ENCODE peak calls at places on chromosomes 12 and 14, in six cellular contexts. One of them, this sample, is unnamed.

GRCh38 chr12:123062682-123063426 is 82.4 kb downstream of the ARL6IP4 start:
- DNase-seq in GM20000: no peak
- DNase-seq in breast epithelium: peak; percentile 56
- DNase-seq in neural crest cell: no peak
- DNase-seq in Caco-2: no peak
- DNase-seq in astrocyte of the spinal cord: peak; percentile 28
- DNase-seq in this sample: peak; percentile 41

GRCh38 chr12:542290-543113 is 82.8 kb downstream of the B4GALNT3 start:
- DNase-seq in GM20000: no peak
- DNase-seq in neural crest cell: peak; percentile 25
- DNase-seq in Caco-2: no peak
- DNase-seq in astrocyte of the spinal cord: no peak
- DNase-seq in breast epithelium: no peak
- DNase-seq in this sample: no peak

GRCh38 chr14:104280085-104280901 is 141.9 kb downstream of the KIF26A start:
- DNase-seq in Caco-2: no peak
- DNase-seq in breast epithelium: no peak
- DNase-seq in neural crest cell: no peak
- DNase-seq in astrocyte of the spinal cord: no peak
- DNase-seq in GM20000: no peak
- DNase-seq in this sample: no peak

GRCh38 chr14:96876747-96877146 is 79.6 kb downstream of the VRK1 start:
- DNase-seq in GM20000: no peak
- DNase-seq in breast epithelium: no peak
- DNase-seq in Caco-2: no peak
- DNase-seq in astrocyte of the spinal cord: no peak
- DNase-seq in neural crest cell: no peak
- DNase-seq in this sample: no peak

GRCh38 chr14:101088714-101089113 is 185.2 kb upstream of the RTL1 start:
- DNase-seq in Caco-2: no peak
- DNase-seq in neural crest cell: no peak
- DNase-seq in breast epithelium: no peak
- DNase-seq in astrocyte of the spinal cord: no peak
- DNase-seq in GM20000: no peak
- DNase-seq in this sample: no peak

GRCh38 chr12:95721320-95721719 is 69.2 kb downstream of the NTN4 start:
- DNase-seq in breast epithelium: no peak
- DNase-seq in GM20000: no peak
- DNase-seq in Caco-2: no peak
- DNase-seq in neural crest cell: no peak
- DNase-seq in astrocyte of the spinal cord: no peak
- DNase-seq in this sample: no peak

GRCh38 chr14:70718383-70719123 is 76.8 kb downstream of the TTC9 start:
- DNase-seq in GM20000: no peak
- DNase-seq in astrocyte of the spinal cord: no peak
- DNase-seq in neural crest cell: no peak
- DNase-seq in breast epithelium: no peak
- DNase-seq in Caco-2: peak; percentile 77
- DNase-seq in this sample: peak; percentile 18

GRCh38 chr14:73755434-73756014 is 41.3 kb upstream of the PNMA1 start:
- DNase-seq in Caco-2: no peak
- DNase-seq in breast epithelium: no peak
- DNase-seq in GM20000: peak; percentile 40
- DNase-seq in neural crest cell: no peak
- DNase-seq in astrocyte of the spinal cord: no peak
- DNase-seq in this sample: peak; percentile 37

GRCh38 chr12:45721954-45722353 is 7.6 kb upstream of the ARID2 start:
- DNase-seq in breast epithelium: no peak
- DNase-seq in astrocyte of the spinal cord: no peak
- DNase-seq in GM20000: no peak
- DNase-seq in Caco-2: no peak
- DNase-seq in neural crest cell: no peak
- DNase-seq in this sample: no peak

GRCh38 chr12:57152408-57153038 is 5.1 kb upstream of the LRP1-AS start:
- DNase-seq in astrocyte of the spinal cord: peak; percentile 58
- DNase-seq in neural crest cell: no peak
- DNase-seq in breast epithelium: peak; percentile 47
- DNase-seq in GM20000: no peak
- DNase-seq in Caco-2: no peak
- DNase-seq in this sample: no peak

GRCh38 chr12:119850330-119850729 is 26.8 kb downstream of the CIT start:
- DNase-seq in breast epithelium: no peak
- DNase-seq in astrocyte of the spinal cord: no peak
- DNase-seq in neural crest cell: no peak
- DNase-seq in GM20000: no peak
- DNase-seq in Caco-2: no peak
- DNase-seq in this sample: no peak

GRCh38 chr12:115023898-115024297 is 339.9 kb upstream of the TBX3 start:
- DNase-seq in breast epithelium: no peak
- DNase-seq in GM20000: no peak
- DNase-seq in Caco-2: no peak
- DNase-seq in astrocyte of the spinal cord: no peak
- DNase-seq in neural crest cell: no peak
- DNase-seq in this sample: no peak

GRCh38 chr12:43805857-43806736 is at the start of gene TWF1:
- DNase-seq in neural crest cell: peak; percentile 80
- DNase-seq in breast epithelium: peak; percentile 75
- DNase-seq in Caco-2: peak; percentile 87
- DNase-seq in astrocyte of the spinal cord: peak; percentile 86
- DNase-seq in GM20000: peak; percentile 95
- DNase-seq in this sample: peak; percentile 84

GRCh38 chr14:99574099-99574880 is 29.7 kb downstream of the CCDC85C start:
- DNase-seq in GM20000: no peak
- DNase-seq in astrocyte of the spinal cord: peak; percentile 56
- DNase-seq in neural crest cell: no peak
- DNase-seq in breast epithelium: no peak
- DNase-seq in Caco-2: peak; percentile 86
- DNase-seq in this sample: peak; percentile 65

GRCh38 chr14:52380294-52380693 is 66.2 kb downstream of the PTGER2 start:
- DNase-seq in breast epithelium: no peak
- DNase-seq in astrocyte of the spinal cord: peak; percentile 37
- DNase-seq in Caco-2: no peak
- DNase-seq in GM20000: peak; percentile 51
- DNase-seq in neural crest cell: no peak
- DNase-seq in this sample: no peak

GRCh38 chr12:99619389-99620158 is 28.0 kb upstream of the GARIN6 start:
- DNase-seq in Caco-2: no peak
- DNase-seq in breast epithelium: no peak
- DNase-seq in astrocyte of the spinal cord: peak; percentile 40
- DNase-seq in GM20000: peak; percentile 19
- DNase-seq in neural crest cell: no peak
- DNase-seq in this sample: peak; percentile 7

GRCh38 chr14:98701377-98701776 is 570.6 kb downstream of the BCL11B start:
- DNase-seq in astrocyte of the spinal cord: no peak
- DNase-seq in GM20000: no peak
- DNase-seq in Caco-2: no peak
- DNase-seq in breast epithelium: no peak
- DNase-seq in neural crest cell: no peak
- DNase-seq in this sample: no peak

GRCh38 chr14:93079865-93080403 is 35.8 kb downstream of the ITPK1 start:
- DNase-seq in breast epithelium: no peak
- DNase-seq in neural crest cell: no peak
- DNase-seq in Caco-2: no peak
- DNase-seq in GM20000: no peak
- DNase-seq in astrocyte of the spinal cord: no peak
- DNase-seq in this sample: no peak

GRCh38 chr14:94298130-94298529 is 5.1 kb upstream of the SERPINA10 start:
- DNase-seq in Caco-2: no peak
- DNase-seq in breast epithelium: no peak
- DNase-seq in astrocyte of the spinal cord: no peak
- DNase-seq in GM20000: no peak
- DNase-seq in neural crest cell: no peak
- DNase-seq in this sample: no peak

GRCh38 chr14:55843718-55844403 is 263.9 kb downstream of the KTN1 start:
- DNase-seq in breast epithelium: no peak
- DNase-seq in neural crest cell: no peak
- DNase-seq in astrocyte of the spinal cord: peak; percentile 22
- DNase-seq in Caco-2: no peak
- DNase-seq in GM20000: no peak
- DNase-seq in this sample: no peak

DNA sequence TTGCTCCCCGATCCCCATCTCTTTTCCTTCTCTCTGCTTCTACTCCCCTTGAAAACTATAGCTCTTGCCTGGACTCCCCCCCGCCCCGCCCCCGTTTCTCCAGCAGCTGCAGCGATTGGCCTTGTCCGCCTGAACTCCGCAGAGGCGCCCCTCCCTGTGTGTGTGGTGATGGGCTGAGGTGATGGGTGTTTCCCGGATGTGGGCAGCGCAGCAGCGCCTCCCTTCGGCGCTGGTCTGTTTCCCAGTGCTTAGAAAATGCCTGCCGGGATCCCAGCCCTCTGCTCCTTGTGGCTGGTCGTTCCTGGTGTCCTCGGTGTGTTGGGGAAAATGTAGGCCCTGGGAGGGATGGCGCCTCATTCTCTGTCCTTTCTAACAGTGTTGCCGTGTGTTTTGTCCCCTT is 43.3 kb downstream of the GALNT8 start:
- DNase-seq in GM20000: no peak
- DNase-seq in neural crest cell: peak; percentile 8
- DNase-seq in astrocyte of the spinal cord: no peak
- DNase-seq in breast epithelium: peak; percentile 38
- DNase-seq in Caco-2: no peak
- DNase-seq in this sample: peak; percentile 8
- TF ChIP-seq CTCF in GM20000: no peak
- TF ChIP-seq CTCF in neural crest cell: peak; percentile 42
- TF ChIP-seq CTCF in astrocyte of the spinal cord: no peak
- TF ChIP-seq CTCF in breast epithelium: no peak
- TF ChIP-seq CTCF in Caco-2: no peak
- TF ChIP-seq CTCF in this sample: no peak

DNA sequence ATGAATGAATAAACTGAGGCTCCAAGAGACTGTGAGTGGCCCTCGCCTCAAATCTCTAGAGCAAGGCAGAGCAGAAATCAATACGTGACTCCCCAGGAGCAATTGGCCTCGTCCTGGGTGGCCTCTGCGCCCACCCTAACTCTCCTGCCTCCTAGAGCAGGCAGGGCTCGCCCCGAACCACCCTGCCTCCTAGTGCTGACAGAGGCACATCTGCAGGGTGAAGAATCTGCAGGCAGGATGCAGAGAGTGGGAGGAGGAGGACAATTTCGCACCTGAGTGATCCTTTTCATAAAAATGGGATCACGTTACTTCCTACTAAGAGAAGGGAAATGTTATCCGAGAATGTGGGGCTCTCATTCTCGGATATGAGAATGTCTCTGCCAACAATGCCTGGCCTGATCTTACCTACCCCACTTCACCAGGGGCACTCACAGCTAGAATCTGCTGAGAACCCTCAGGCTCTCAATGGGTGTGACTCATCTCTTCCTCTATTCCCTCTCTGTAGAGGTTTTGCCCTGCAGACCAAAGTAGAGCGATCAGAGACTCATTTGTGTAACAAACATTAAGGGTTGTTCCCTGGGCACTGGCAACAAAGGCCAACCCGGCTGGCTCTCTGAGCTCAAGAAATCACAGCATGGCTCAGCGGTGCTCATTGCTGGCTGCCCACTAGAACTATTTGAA is 61.7 kb upstream of the BCL2L14 start:
- DNase-seq in GM20000: no peak
- DNase-seq in astrocyte of the spinal cord: peak; percentile 92
- DNase-seq in neural crest cell: no peak
- DNase-seq in Caco-2: no peak
- DNase-seq in breast epithelium: peak; percentile 46
- DNase-seq in this sample: peak; percentile 45
- TF ChIP-seq CTCF in GM20000: peak; percentile 26
- TF ChIP-seq CTCF in astrocyte of the spinal cord: peak; percentile 55
- TF ChIP-seq CTCF in neural crest cell: no peak
- TF ChIP-seq CTCF in Caco-2: no peak
- TF ChIP-seq CTCF in breast epithelium: no peak
- TF ChIP-seq CTCF in this sample: no peak

DNA sequence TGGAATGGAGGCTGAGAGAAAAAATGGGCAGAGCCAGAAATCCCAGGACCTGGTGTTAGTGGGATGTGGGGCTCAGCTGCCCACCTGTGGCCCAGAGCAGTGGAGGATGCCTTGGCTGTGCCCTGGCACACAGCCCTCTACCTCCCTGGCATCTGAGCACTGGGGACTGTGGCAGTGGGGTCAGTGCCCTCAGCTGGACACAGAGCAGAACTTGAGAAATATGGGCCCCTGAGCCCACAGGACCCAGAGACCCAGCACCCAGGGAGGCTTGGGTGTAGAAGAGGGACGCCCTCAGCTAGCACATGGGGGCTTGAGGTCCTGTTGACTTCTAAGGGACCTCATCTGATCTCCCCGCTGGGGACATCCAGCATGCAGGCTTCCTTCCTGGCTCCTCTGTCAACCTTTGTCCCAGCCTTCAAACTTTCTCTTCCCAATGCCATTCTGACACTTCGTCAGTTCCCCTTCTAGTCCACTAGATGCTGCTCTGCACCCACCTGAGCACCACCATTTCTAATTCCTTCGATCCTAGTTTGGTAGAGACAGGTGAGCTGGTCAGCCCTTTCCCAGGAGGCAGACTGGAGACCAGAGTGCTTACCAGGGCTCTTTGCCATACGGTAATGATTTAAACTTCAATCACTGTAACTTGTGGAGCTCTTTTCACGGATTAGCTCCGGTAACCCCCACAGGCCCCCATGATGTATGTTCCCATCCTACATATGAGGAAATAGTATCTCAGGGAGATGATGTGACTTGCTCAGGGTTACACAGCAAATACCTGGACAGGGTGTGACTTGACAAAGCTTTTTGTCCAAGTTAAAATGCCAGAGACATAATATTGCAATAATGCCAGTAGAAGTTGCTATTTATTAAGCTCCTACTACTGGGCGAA is 143.7 kb downstream of the ASCL4 start:
- DNase-seq in Caco-2: peak; percentile 58
- DNase-seq in neural crest cell: no peak
- DNase-seq in breast epithelium: no peak
- DNase-seq in GM20000: peak; percentile 39
- DNase-seq in astrocyte of the spinal cord: peak; percentile 7
- DNase-seq in this sample: peak; percentile 36
- TF ChIP-seq CTCF in Caco-2: peak; percentile 87
- TF ChIP-seq CTCF in neural crest cell: peak; percentile 74
- TF ChIP-seq CTCF in breast epithelium: peak; percentile 65
- TF ChIP-seq CTCF in GM20000: peak; percentile 75
- TF ChIP-seq CTCF in astrocyte of the spinal cord: peak; percentile 76
- TF ChIP-seq CTCF in this sample: peak; percentile 54

DNA sequence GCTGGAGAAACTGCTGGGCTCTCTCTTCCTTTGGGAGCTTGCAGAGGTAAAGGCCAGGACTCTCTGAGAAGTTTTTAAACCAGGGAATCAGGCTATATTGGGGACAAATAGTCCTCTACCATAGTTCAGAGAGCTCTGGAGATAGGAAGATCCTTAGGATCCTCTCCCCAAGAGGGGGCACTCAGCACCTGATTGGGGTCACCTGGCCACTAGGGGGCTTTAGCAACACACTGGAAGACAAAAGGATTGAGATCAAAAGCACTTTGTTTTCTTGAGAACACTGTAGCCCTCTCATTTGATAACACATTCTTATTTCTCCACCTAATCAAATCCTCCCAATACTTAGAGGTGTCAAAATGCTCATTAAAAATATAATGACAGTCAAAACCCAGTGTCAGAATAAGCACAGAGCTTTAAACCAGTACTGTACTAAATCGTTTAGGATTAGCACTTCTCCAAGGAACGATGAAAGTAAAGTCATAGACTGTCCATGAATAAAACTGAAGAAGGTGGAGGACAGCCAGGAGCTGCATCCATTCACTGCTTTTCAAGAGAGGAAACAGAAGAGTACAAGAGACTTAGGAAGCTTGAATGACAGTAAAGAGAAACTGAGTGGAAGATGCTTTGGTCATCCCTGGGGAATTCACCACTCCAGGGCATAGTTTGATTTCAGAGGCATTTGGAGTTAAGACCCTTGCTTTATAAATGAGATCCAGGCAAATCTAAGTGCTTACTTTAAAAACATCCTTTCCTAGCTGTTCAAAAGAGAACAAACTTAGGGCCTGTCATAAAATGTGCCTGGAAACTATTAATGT is 26.5 kb downstream of the BMP4 start:
- DNase-seq in breast epithelium: no peak
- DNase-seq in astrocyte of the spinal cord: no peak
- DNase-seq in Caco-2: peak; percentile 82
- DNase-seq in GM20000: peak; percentile 35
- DNase-seq in neural crest cell: no peak
- DNase-seq in this sample: peak; percentile 76
- TF ChIP-seq CTCF in breast epithelium: peak; percentile 31
- TF ChIP-seq CTCF in astrocyte of the spinal cord: peak; percentile 56
- TF ChIP-seq CTCF in Caco-2: peak; percentile 93
- TF ChIP-seq CTCF in GM20000: peak; percentile 50
- TF ChIP-seq CTCF in neural crest cell: peak; percentile 61
- TF ChIP-seq CTCF in this sample: peak; percentile 43